ENCODE peak calls at places on chromosomes 11 and 22, in five cellular contexts. D is thyroid gland, C is globus pallidus, M is immature natural killer cell, J is KG1. X is an unnamed sample.

GRCh38 chr11:86954288-86955110 is 696 bp downstream of the FZD4 start:
- DNase-seq in D (peak), J (no peak), M (no peak), C (no peak), X (no peak)

GRCh38 chr11:72617080-72617744 is 57.0 kb downstream of the PDE2A start:
- DNase-seq in C (peak), J (no peak), M (no peak), D (no peak), X (no peak)

GRCh38 chr11:115324569-115325432 is 179.4 kb downstream of the CADM1 start:
- DNase-seq in M (peak), D (peak), C (peak), J (peak), X (no peak)

GRCh38 chr11:74371269-74372039 is 26.8 kb downstream of the PGM2L1 start:
- DNase-seq in J (no peak), M (no peak), D (no peak), C (no peak), X (no peak)

GRCh38 chr11:93498099-93499040 is 44.8 kb downstream of the SMCO4 start:
- DNase-seq in M (no peak), J (no peak), C (no peak), D (peak), X (no peak)

GRCh38 chr11:36454991-36455611 is 55.0 kb downstream of the TRAF6 start:
- DNase-seq in M (no peak), D (no peak), C (no peak), J (no peak), X (no peak)

GRCh38 chr22:17964647-17965046 is 59.7 kb downstream of the MICAL3 start:
- DNase-seq in C (no peak), D (peak), J (no peak), M (no peak), X (no peak)

GRCh38 chr11:107856981-107857517 is 1.5 kb downstream of the SLC35F2 start:
- DNase-seq in D (no peak), M (no peak), J (no peak), C (no peak), X (no peak)

GRCh38 chr11:130829801-130830562 is 86.3 kb downstream of the SNX19 start:
- DNase-seq in M (no peak), J (no peak), C (peak), D (peak), X (no peak)

GRCh38 chr11:28757725-28758515 is 649.7 kb downstream of the METTL15 start:
- DNase-seq in M (no peak), C (no peak), D (no peak), J (no peak), X (no peak)

GRCh38 chr11:3341298-3341697 is 37.6 kb downstream of the ZNF195 start:
- DNase-seq in M (peak), J (peak), D (peak), C (peak), X (peak)

GRCh38 chr22:49893025-49893424 is 25.2 kb downstream of the ALG12 start:
- DNase-seq in D (no peak), J (no peak), C (no peak), M (no peak), X (no peak)

GRCh38 chr11:63944987-63945386 is 6.2 kb downstream of the NAA40 start:
- DNase-seq in M (no peak), C (peak), J (no peak), D (peak), X (no peak)

GRCh38 chr11:45266693-45267451 is 19.3 kb downstream of the SYT13 start:
- DNase-seq in D (no peak), J (no peak), M (no peak), C (no peak), X (no peak)

GRCh38 chr11:43585877-43586608 is 94.5 kb upstream of the HSD17B12 start:
- DNase-seq in D (no peak), C (no peak), J (no peak), M (no peak), X (no peak)

GRCh38 chr11:126186708-126187481 is 24.6 kb downstream of the RPUSD4 start:
- DNase-seq in M (no peak), J (no peak), D (no peak), C (no peak), X (no peak)

GRCh38 chr11:14858404-14858803 is 33.6 kb downstream of the CYP2R1 start:
- DNase-seq in D (no peak), J (no peak), M (no peak), C (no peak), X (no peak)

GRCh38 chr11:6111635-6112034 is 4.2 kb downstream of the OR56B4 start:
- DNase-seq in D (no peak), C (no peak), M (no peak), J (no peak), X (no peak)

GRCh38 chr11:18313985-18314763 is 7.8 kb downstream of the HPS5 start:
- DNase-seq in C (no peak), D (no peak), J (no peak), M (no peak), X (no peak)

GRCh38 chr22:48651036-48651890 is 1176.4 kb downstream of the BRD1 start:
- DNase-seq in C (peak), J (no peak), D (no peak), M (no peak), X (no peak)

GRCh38 chr11:122159173-122159701 is 43.2 kb upstream of the BLID start:
- DNase-seq in M (no peak), C (peak), J (no peak), D (peak), X (no peak)

GRCh38 chr11:65653229-65654225 is 9.2 kb downstream of the RELA start:
- DNase-seq in C (peak), M (no peak), J (no peak), D (peak), X (no peak)

GRCh38 chr11:102139081-102139498 is 28.8 kb downstream of the YAP1 start:
- DNase-seq in M (no peak), D (no peak), C (no peak), J (no peak), X (no peak)

GRCh38 chr11:1531418-1531817 is 40.7 kb downstream of the DUSP8 start:
- DNase-seq in M (no peak), D (no peak), C (no peak), J (no peak), X (no peak)

GRCh38 chr11:82872377-82873150 is 27.7 kb downstream of the PRCP start:
- DNase-seq in D (no peak), M (no peak), J (no peak), C (no peak), X (no peak)

GRCh38 chr11:1198766-1199688 is 23.8 kb upstream of the MUC5B start:
- DNase-seq in D (peak), J (no peak), M (no peak), C (no peak), X (no peak)

GRCh38 chr22:41992496-41992895 is 6.1 kb upstream of the WBP2NL start:
- DNase-seq in M (no peak), D (no peak), J (no peak), C (no peak), X (no peak)

GRCh38 chr11:67397536-67397935 is 4.1 kb downstream of the PPP1CA start:
- DNase-seq in D (no peak), M (no peak), C (no peak), J (no peak), X (no peak)

GRCh38 chr11:89516496-89516895 is 25.3 kb upstream of the NOX4 start:
- DNase-seq in C (no peak), M (no peak), D (no peak), J (no peak), X (no peak)

GRCh38 chr11:110433393-110434333 is 3.9 kb downstream of the FDX1 start:
- DNase-seq in M (peak), C (peak), J (peak), D (no peak), X (no peak)

GRCh38 chr11:133219543-133219942 is 312.8 kb downstream of the OPCML start:
- DNase-seq in D (no peak), M (no peak), C (no peak), J (no peak), X (no peak)

GRCh38 chr11:32891657-32892354 is 805 bp upstream of the QSER1 start:
- DNase-seq in C (no peak), M (no peak), D (no peak), J (peak), X (no peak)

GRCh38 chr11:121564948-121565684 is 112.3 kb upstream of the SORL1-AS1 start:
- DNase-seq in J (no peak), D (no peak), M (no peak), C (no peak), X (no peak)

GRCh38 chr11:63804259-63804658 is 9.0 kb upstream of the SPINDOC start:
- DNase-seq in D (no peak), C (no peak), J (no peak), M (no peak), X (no peak)

GRCh38 chr11:16153951-16154350 is 202.4 kb downstream of the SOX6 start:
- DNase-seq in J (no peak), C (no peak), D (no peak), M (no peak), X (no peak)

GRCh38 chr11:131178020-131178419 is 192.4 kb upstream of the NTM start:
- DNase-seq in J (no peak), D (peak), M (no peak), C (no peak), X (no peak)

GRCh38 chr11:69746780-69747742 is 28.1 kb downstream of the FGF4 start:
- DNase-seq in D (no peak), M (no peak), J (no peak), C (no peak), X (no peak)

X was measured in T-helper 9 cell.